ENCODE peak calls at places on chromosomes 4 and X, in four cellular contexts. One of them, this sample, is unnamed.

GRCh38 chr4:65265526-65265925 is 404.8 kb downstream of the EPHA5 start:
- DNase-seq in endothelial cell of umbilical vein: no peak
- DNase-seq in K562: no peak
- DNase-seq in GM12878: no peak
- DNase-seq in this sample: no peak

GRCh38 chr4:77104405-77105292 is 28.9 kb upstream of the CCNI start:
- DNase-seq in endothelial cell of umbilical vein: no peak
- DNase-seq in K562: no peak
- DNase-seq in GM12878: no peak
- DNase-seq in this sample: no peak

GRCh38 chr4:81740492-81740891 is 268.8 kb upstream of the RASGEF1B start:
- DNase-seq in endothelial cell of umbilical vein: no peak
- DNase-seq in K562: no peak
- DNase-seq in GM12878: no peak
- DNase-seq in this sample: no peak

GRCh38 chrX:73401591-73402266 is 45.1 kb upstream of the CDX4 start:
- DNase-seq in endothelial cell of umbilical vein: no peak
- DNase-seq in K562: no peak
- DNase-seq in GM12878: no peak
- DNase-seq in this sample: no peak

GRCh38 chr4:10949039-10949728 is 264.6 kb upstream of the CLNK start:
- DNase-seq in endothelial cell of umbilical vein: no peak
- DNase-seq in K562: no peak
- DNase-seq in GM12878: no peak
- DNase-seq in this sample: no peak

GRCh38 chr4:1515763-1516162 is 109.5 kb upstream of the NKX1-1 start:
- DNase-seq in endothelial cell of umbilical vein: no peak
- DNase-seq in K562: no peak
- DNase-seq in GM12878: no peak
- DNase-seq in this sample: no peak

GRCh38 chr4:125198916-125199315 is 115.8 kb upstream of the FAT4 start:
- DNase-seq in endothelial cell of umbilical vein: peak
- DNase-seq in K562: no peak
- DNase-seq in GM12878: no peak
- DNase-seq in this sample: peak

GRCh38 chrX:84221181-84221580 is 33.2 kb upstream of the RPS6KA6 start:
- DNase-seq in endothelial cell of umbilical vein: no peak
- DNase-seq in K562: no peak
- DNase-seq in GM12878: no peak
- DNase-seq in this sample: no peak

GRCh38 chrX:3697220-3697684 is 16.2 kb downstream of the PRKX start:
- DNase-seq in endothelial cell of umbilical vein: no peak
- DNase-seq in K562: peak
- DNase-seq in GM12878: no peak
- DNase-seq in this sample: no peak

GRCh38 chrX:65196758-65197371 is 220.6 kb upstream of the ZC4H2 start:
- DNase-seq in endothelial cell of umbilical vein: no peak
- DNase-seq in K562: peak
- DNase-seq in GM12878: no peak
- DNase-seq in this sample: no peak

GRCh38 chr4:21628116-21628515 is 320.5 kb downstream of the KCNIP4 start:
- DNase-seq in endothelial cell of umbilical vein: no peak
- DNase-seq in K562: no peak
- DNase-seq in GM12878: no peak
- DNase-seq in this sample: no peak

GRCh38 chr4:1683371-1683902 is 676 bp downstream of the FAM53A start:
- DNase-seq in endothelial cell of umbilical vein: peak
- DNase-seq in K562: no peak
- DNase-seq in GM12878: no peak
- DNase-seq in this sample: peak

GRCh38 chr4:108531461-108531860 is 88.9 kb upstream of the RPL34 start:
- DNase-seq in endothelial cell of umbilical vein: peak
- DNase-seq in K562: no peak
- DNase-seq in GM12878: no peak
- DNase-seq in this sample: no peak

GRCh38 chr4:83009529-83009928 is 1.1 kb downstream of the LIN54 start:
- DNase-seq in endothelial cell of umbilical vein: peak
- DNase-seq in K562: no peak
- DNase-seq in GM12878: no peak
- DNase-seq in this sample: peak

GRCh38 chr4:10063544-10064300 is 42.4 kb upstream of the SLC2A9 start:
- DNase-seq in endothelial cell of umbilical vein: peak
- DNase-seq in K562: no peak
- DNase-seq in GM12878: no peak
- DNase-seq in this sample: peak

GRCh38 chrX:3638280-3638873 is 75.1 kb downstream of the PRKX start:
- DNase-seq in endothelial cell of umbilical vein: peak
- DNase-seq in K562: peak
- DNase-seq in GM12878: peak
- DNase-seq in this sample: peak

GRCh38 chr4:1975880-1976279 is 32.9 kb downstream of the NELFA start:
- DNase-seq in endothelial cell of umbilical vein: no peak
- DNase-seq in K562: no peak
- DNase-seq in GM12878: no peak
- DNase-seq in this sample: no peak

GRCh38 chr4:53576676-53577372 is 14.5 kb downstream of the LNX1 start:
- DNase-seq in endothelial cell of umbilical vein: peak
- DNase-seq in K562: no peak
- DNase-seq in GM12878: no peak
- DNase-seq in this sample: peak

GRCh38 chr4:182918791-182919302 is 1.7 kb upstream of the DCTD start:
- DNase-seq in endothelial cell of umbilical vein: no peak
- DNase-seq in K562: no peak
- DNase-seq in GM12878: peak
- DNase-seq in this sample: no peak

GRCh38 chrX:2679534-2680485 is 11.3 kb upstream of the CD99 start:
- DNase-seq in endothelial cell of umbilical vein: peak
- DNase-seq in K562: no peak
- DNase-seq in GM12878: no peak
- DNase-seq in this sample: peak

GRCh38 chrX:20477219-20477618 is 210.5 kb upstream of the RPS6KA3 start:
- DNase-seq in endothelial cell of umbilical vein: no peak
- DNase-seq in K562: no peak
- DNase-seq in GM12878: no peak
- DNase-seq in this sample: no peak

GRCh38 chrX:152988536-152989291 is 5.2 kb downstream of the PNMA5 start:
- DNase-seq in endothelial cell of umbilical vein: no peak
- DNase-seq in K562: no peak
- DNase-seq in GM12878: no peak
- DNase-seq in this sample: no peak

GRCh38 chr4:159430896-159431295 is 328.0 kb downstream of the RAPGEF2 start:
- DNase-seq in endothelial cell of umbilical vein: no peak
- DNase-seq in K562: no peak
- DNase-seq in GM12878: no peak
- DNase-seq in this sample: no peak

GRCh38 chr4:183960912-183961569 is 55.9 kb downstream of the STOX2 start:
- DNase-seq in endothelial cell of umbilical vein: no peak
- DNase-seq in K562: no peak
- DNase-seq in GM12878: no peak
- DNase-seq in this sample: no peak

GRCh38 chr4:183961772-183962171 is 56.7 kb downstream of the STOX2 start:
- DNase-seq in endothelial cell of umbilical vein: no peak
- DNase-seq in K562: no peak
- DNase-seq in GM12878: no peak
- DNase-seq in this sample: no peak

GRCh38 chr4:183959349-183959748 is 54.2 kb downstream of the STOX2 start:
- DNase-seq in endothelial cell of umbilical vein: no peak
- DNase-seq in K562: no peak
- DNase-seq in GM12878: no peak
- DNase-seq in this sample: no peak

GRCh38 chr4:183962413-183962812 is 57.3 kb downstream of the STOX2 start:
- DNase-seq in endothelial cell of umbilical vein: no peak
- DNase-seq in K562: no peak
- DNase-seq in GM12878: no peak
- DNase-seq in this sample: no peak

DNA sequence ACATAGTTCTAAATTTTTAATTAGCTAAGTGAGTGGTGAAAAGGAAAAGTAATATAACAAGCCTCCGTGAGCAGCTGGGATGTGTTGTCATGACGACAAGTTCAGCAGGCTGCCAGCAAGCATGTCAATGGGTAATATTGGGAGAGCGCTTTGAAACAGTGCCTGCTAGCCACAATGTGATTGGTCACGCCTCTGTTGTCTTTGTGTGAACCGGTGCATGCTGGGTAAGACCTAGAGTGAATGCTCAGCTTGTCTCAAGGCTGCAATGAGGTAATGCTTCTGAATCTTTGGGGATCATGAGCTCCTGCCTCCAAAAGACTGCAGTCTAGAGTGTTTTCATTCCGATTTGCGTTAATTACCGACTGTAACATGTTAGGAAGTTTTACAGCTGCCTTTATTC is 54.9 kb downstream of the STOX2 start:
- DNase-seq in endothelial cell of umbilical vein: no peak
- DNase-seq in K562: peak
- DNase-seq in GM12878: no peak
- DNase-seq in this sample: peak
- TF ChIP-seq FOS in endothelial cell of umbilical vein: no peak
- TF ChIP-seq FOS in K562: no peak
- TF ChIP-seq FOS in GM12878: no peak
- TF ChIP-seq FOS in this sample: no peak

GRCh38 chr4:48649505-48649904 is 130.6 kb downstream of the FRYL start:
- DNase-seq in endothelial cell of umbilical vein: no peak
- DNase-seq in K562: no peak
- DNase-seq in GM12878: no peak
- DNase-seq in this sample: no peak

GRCh38 chr4:48653217-48654014 is 126.7 kb downstream of the FRYL start:
- DNase-seq in endothelial cell of umbilical vein: no peak
- DNase-seq in K562: no peak
- DNase-seq in GM12878: no peak
- DNase-seq in this sample: peak

GRCh38 chr4:48651869-48652447 is 128.1 kb downstream of the FRYL start:
- DNase-seq in endothelial cell of umbilical vein: no peak
- DNase-seq in K562: no peak
- DNase-seq in GM12878: no peak
- DNase-seq in this sample: peak

DNA sequence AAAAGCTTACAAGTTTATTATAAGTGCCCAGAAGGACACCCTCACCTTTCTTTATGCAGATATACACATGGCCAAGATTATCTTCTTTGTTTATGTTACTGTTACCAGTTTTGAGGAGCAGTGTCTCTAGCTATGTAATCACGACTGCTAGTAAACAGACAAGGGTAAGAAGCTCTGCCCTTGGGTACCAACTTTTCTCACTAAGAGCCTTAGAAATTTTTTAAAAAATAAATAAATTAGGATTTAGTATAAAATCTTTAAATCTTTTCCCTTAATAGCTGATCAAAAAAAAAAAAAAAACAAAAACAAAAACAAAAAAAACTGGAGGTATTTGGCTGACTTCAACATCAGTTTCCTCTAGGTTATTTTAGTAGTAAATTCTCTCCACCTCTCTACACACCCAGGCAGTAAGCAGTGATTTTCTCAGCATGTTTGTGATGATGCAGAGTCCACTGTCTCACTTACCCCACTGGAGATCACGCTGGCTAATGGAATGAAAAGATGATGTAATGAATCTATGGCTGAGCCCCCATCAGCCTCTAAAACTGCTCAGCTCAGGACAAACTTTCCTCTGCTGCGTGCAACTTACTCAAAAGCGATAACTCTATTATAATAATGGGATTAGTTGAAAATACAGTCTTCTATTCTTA is 125.9 kb downstream of the FRYL start:
- DNase-seq in endothelial cell of umbilical vein: no peak
- DNase-seq in K562: no peak
- DNase-seq in GM12878: no peak
- DNase-seq in this sample: peak
- TF ChIP-seq FOS in endothelial cell of umbilical vein: no peak
- TF ChIP-seq FOS in K562: no peak
- TF ChIP-seq FOS in GM12878: no peak
- TF ChIP-seq FOS in this sample: no peak

DNA sequence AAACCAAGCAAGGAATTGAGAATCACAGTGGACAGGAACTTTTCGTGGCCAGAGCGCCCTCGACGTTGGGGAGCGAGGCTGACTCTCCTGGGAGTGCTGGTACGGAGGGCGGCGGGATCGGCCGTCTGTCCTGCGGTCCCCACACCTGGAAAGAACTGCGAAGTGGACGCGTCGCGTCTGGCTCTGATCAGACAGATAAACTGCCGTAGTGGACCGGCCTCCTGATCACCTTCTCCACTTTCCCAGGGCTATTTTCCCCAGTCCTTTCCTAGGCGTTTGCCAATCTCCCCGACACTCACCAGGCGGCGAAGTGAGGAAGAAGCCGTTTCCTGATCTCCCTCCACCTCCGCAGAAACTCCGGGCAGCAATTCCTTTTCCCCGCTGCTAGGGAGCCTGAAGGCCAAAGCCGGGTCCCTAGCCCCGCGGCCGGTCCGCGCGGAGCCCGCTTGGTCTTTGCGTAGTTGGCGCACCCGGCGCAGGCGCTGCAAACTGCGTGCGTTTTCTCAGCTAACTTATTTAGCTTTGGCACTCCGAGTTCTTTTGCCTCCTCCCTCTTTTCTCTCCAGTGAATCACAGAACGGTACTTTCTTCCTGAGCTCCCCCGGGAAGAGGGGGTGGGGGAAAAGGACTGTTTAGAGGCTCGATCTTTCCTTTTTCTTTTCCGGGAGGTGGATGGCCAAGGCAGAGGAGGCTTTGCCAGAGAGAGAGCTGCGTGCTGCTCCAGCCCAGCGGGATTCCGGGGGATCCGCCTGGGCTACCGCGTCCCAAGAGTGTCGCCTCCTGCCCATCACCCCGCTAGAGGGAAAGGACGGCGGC is at the start of gene ARSJ:
- DNase-seq in endothelial cell of umbilical vein: peak
- DNase-seq in K562: no peak
- DNase-seq in GM12878: no peak
- DNase-seq in this sample: peak
- TF ChIP-seq FOS in endothelial cell of umbilical vein: peak
- TF ChIP-seq FOS in K562: no peak
- TF ChIP-seq FOS in GM12878: no peak
- TF ChIP-seq FOS in this sample: no peak

GRCh38 chr4:80127870-80128419 is 54.9 kb upstream of the ANTXR2 start:
- DNase-seq in endothelial cell of umbilical vein: no peak
- DNase-seq in K562: no peak
- DNase-seq in GM12878: no peak
- DNase-seq in this sample: no peak

GRCh38 chr4:80126435-80126834 is 53.4 kb upstream of the ANTXR2 start:
- DNase-seq in endothelial cell of umbilical vein: peak
- DNase-seq in K562: no peak
- DNase-seq in GM12878: no peak
- DNase-seq in this sample: no peak

GRCh38 chr4:80125252-80126177 is 52.5 kb upstream of the ANTXR2 start:
- DNase-seq in endothelial cell of umbilical vein: peak
- DNase-seq in K562: peak
- DNase-seq in GM12878: no peak
- DNase-seq in this sample: peak

GRCh38 chr4:80129785-80130184 is 56.8 kb upstream of the ANTXR2 start:
- DNase-seq in endothelial cell of umbilical vein: no peak
- DNase-seq in K562: no peak
- DNase-seq in GM12878: no peak
- DNase-seq in this sample: no peak

DNA sequence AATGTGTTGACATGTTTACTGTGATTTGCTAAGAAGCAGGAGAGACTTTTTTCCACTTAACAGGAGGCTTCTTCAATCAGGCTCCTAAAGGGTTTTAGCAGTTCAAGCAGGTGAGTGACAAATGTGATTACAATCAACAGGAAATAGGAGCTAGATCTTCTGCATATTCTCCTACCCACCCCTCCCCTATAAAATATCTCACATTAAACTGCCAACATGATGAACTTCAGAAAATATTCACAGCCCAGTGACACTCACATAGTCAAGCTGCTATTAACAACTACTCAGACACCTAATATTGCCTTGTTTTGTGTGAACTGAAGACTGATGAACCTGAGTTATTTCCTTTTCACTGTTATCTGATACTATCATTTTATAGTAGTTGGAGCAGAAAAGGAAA is 55.9 kb upstream of the ANTXR2 start:
- DNase-seq in endothelial cell of umbilical vein: peak
- DNase-seq in K562: no peak
- DNase-seq in GM12878: no peak
- DNase-seq in this sample: no peak
- TF ChIP-seq FOS in endothelial cell of umbilical vein: no peak
- TF ChIP-seq FOS in K562: no peak
- TF ChIP-seq FOS in GM12878: no peak
- TF ChIP-seq FOS in this sample: no peak

This sample was measured in IMR-90.